ENCODE peak calls at places on chromosomes 12 and 14, in nine cellular contexts. V is DND-41, M is IMR-90, X is endothelial cell of umbilical vein, Z is kidney, E is mammary epithelial cell, R is neural progenitor cell, D is GM12878, H is astrocyte. B is an unnamed sample.

GRCh38 chr14:88481794-88482193 is 73.0 kb downstream of the PTPN21 start:
- DNase-seq in V (no peak), M (peak; percentile 30), X (no peak), Z (no peak), E (no peak), R (no peak), D (no peak), H (no peak), B (no peak)

GRCh38 chr12:15987696-15988095 is 76.6 kb downstream of the DERA start:
- DNase-seq in V (no peak), M (no peak), X (no peak), Z (no peak), E (no peak), R (no peak), D (no peak), H (no peak), B (no peak)

GRCh38 chr14:23146423-23146910 is 27.4 kb upstream of the CEBPE start:
- DNase-seq in V (no peak), M (no peak), X (no peak), Z (no peak), E (no peak), R (no peak), D (no peak), H (no peak), B (peak; percentile 62)

GRCh38 chr12:122730215-122731014 is at the start of gene HCAR1:
- DNase-seq in V (peak; percentile 46), M (no peak), X (no peak), Z (no peak), E (peak; percentile 61), R (peak; percentile 10), D (no peak), H (no peak), B (peak; percentile 73)

GRCh38 chr12:115963030-115963480 is 314.4 kb downstream of the MED13L start:
- DNase-seq in V (no peak), M (peak; percentile 78), X (no peak), Z (no peak), E (peak; percentile 17), R (no peak), D (no peak), H (peak; percentile 78), B (no peak)

GRCh38 chr14:97315790-97316189 is 518.6 kb downstream of the VRK1 start:
- DNase-seq in V (no peak), M (no peak), X (no peak), Z (no peak), E (no peak), R (no peak), D (no peak), H (no peak), B (no peak)

GRCh38 chr14:23922545-23922944 is 31.0 kb upstream of the DHRS4 start:
- DNase-seq in V (no peak), M (no peak), X (no peak), Z (no peak), E (no peak), R (no peak), D (no peak), H (no peak), B (no peak)

GRCh38 chr12:107429006-107429698 is 256.4 kb upstream of the PWP1 start:
- DNase-seq in V (no peak), M (no peak), X (no peak), Z (no peak), E (peak; percentile 76), R (no peak), D (no peak), H (no peak), B (peak; percentile 63)

GRCh38 chr12:78636253-78636855 is 228.2 kb upstream of the SYT1 start:
- DNase-seq in V (no peak), M (no peak), X (no peak), Z (no peak), E (no peak), R (peak; percentile 6), D (no peak), H (no peak), B (no peak)

GRCh38 chr14:30974628-30975027 is 50.8 kb upstream of the AP4S1 start:
- DNase-seq in V (no peak), M (peak; percentile 34), X (peak; percentile 32), Z (no peak), E (no peak), R (no peak), D (no peak), H (peak; percentile 26), B (no peak)

GRCh38 chr14:66495214-66496098 is 9.3 kb downstream of the CCDC196 start:
- DNase-seq in V (peak; percentile 48), M (peak; percentile 71), X (peak; percentile 71), Z (no peak), E (peak; percentile 63), R (peak; percentile 62), D (peak; percentile 45), H (peak; percentile 52), B (peak; percentile 62)

GRCh38 chr12:79046021-79046420 is 181.4 kb downstream of the SYT1 start:
- DNase-seq in V (no peak), M (no peak), X (no peak), Z (no peak), E (no peak), R (no peak), D (no peak), H (no peak), B (no peak)

DNA sequence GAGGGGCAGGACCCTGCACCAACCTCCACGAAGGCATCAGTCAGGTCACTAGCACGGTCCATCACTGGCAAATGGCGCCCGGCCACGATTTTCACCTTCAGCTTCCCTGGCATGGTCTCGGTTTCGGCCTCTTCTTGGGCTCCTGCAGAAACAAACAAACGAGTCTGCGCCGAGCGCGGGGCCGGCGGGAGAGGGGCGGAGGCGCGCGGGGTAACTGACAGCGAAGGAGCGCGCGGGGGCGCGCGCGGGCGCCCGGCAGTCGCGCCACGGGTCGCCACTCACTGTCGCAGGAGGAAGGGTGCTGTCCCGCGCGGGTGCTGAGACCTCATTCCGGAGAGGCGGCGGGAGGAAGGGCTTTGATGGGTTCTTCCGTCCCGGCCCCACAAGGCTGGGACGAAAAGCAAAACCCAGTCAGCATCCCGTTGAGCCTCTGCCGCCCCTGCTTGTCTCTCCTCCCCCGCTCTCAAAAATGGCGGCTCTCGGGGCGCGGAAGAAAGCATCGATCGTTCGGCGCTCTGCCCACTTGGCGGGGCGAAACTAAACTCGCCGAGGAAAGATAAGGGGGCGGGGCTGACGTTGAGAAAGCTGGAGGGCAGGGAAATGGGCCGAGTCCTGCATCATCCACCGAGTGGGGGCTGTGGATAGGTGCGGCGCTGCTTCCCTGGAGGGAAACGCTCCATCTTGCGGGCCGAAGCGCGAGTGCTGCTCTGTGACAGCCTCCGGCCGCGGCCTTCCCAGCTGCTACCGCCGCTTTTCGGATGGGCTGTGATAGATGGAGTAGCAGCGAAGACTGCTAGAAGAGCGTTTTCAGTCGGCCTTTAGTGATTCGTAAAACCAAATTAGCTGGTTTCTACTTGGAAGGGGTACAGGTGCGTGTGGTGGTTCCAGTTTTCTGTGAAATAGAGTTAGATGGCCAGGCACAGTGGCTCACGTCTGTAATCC is at the start of gene C2CD5:
- DNase-seq in V (peak; percentile 97), M (peak; percentile 97), X (peak; percentile 97), Z (peak; percentile 98), E (peak; percentile 96), R (peak; percentile 98), D (peak; percentile 80), H (peak; percentile 97), B (peak; percentile 100)
- TF ChIP-seq CTCF in V (peak; percentile 44), M (peak; percentile 42), X (no peak), Z (peak; percentile 22), E (peak; percentile 42), R (peak; percentile 26), D (peak; percentile 24), H (no peak), B (peak; percentile 72)

GRCh38 chr12:53971686-53972085 is 1.2 kb upstream of the HOXC11 start:
- DNase-seq in V (no peak), M (no peak), X (no peak), Z (no peak), E (no peak), R (no peak), D (no peak), H (no peak), B (no peak)

GRCh38 chr12:53972152-53972702 is 699 bp upstream of the HOXC11 start:
- DNase-seq in V (no peak), M (no peak), X (no peak), Z (no peak), E (peak; percentile 87), R (no peak), D (no peak), H (no peak), B (no peak)

GRCh38 chr12:53974084-53975018 is at the start of gene HOTAIR:
- DNase-seq in V (no peak), M (no peak), X (no peak), Z (no peak), E (peak; percentile 56), R (no peak), D (no peak), H (no peak), B (peak; percentile 70)

GRCh38 chr12:53972722-53973092 is 219 bp upstream of the HOXC11 start:
- DNase-seq in V (no peak), M (no peak), X (no peak), Z (no peak), E (no peak), R (no peak), D (no peak), H (no peak), B (no peak)

DNA sequence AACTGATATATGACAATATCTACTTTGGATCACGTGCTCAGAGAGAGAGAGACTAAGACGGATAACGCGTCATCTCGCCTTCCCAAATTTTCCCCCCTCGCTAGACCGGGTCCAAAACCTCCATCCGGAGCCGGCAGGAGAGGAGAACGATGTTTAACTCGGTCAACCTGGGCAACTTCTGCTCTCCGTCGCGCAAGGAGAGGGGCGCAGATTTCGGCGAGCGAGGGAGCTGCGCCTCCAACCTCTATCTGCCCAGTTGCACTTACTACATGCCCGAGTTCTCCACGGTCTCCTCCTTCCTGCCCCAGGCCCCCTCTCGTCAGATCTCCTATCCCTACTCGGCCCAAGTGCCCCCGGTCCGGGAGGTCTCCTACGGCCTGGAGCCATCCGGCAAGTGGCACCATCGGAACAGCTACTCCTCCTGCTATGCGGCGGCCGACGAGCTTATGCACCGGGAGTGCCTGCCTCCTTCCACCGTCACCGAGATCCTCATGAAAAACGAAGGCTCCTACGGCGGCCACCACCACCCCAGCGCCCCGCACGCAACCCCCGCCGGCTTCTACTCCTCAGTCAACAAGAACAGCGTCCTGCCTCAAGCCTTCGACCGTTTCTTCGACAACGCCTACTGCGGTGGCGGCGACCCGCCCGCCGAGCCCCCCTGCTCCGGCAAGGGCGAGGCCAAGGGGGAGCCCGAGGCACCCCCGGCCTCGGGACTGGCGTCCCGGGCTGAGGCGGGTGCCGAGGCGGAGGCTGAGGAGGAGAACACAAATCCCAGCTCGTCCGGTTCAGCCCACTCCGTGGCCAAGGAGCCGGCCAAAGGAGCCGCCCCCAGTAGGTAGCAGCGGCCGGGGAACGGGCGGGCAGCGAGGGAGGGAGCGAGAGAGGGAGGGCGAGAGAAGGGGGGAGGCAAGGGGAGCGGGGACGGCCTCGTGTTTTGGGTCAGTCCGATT is at the start of gene HOXC11:
- DNase-seq in V (no peak), M (no peak), X (no peak), Z (peak; percentile 90), E (peak; percentile 65), R (no peak), D (no peak), H (no peak), B (peak; percentile 84)
- H3K9ac ChIP-seq in V (no peak within 1 kb of the TSS), M (no peak within 1 kb of the TSS), X (no peak within 1 kb of the TSS), Z (no peak within 1 kb of the TSS), E (no peak within 1 kb of the TSS), R (no peak within 1 kb of the TSS), D (no peak within 1 kb of the TSS), H (no peak within 1 kb of the TSS), B (no peak within 1 kb of the TSS)

GRCh38 chr14:71647086-71647784 is 285.0 kb upstream of the RGS6 start:
- DNase-seq in V (no peak), M (no peak), X (no peak), Z (no peak), E (peak; percentile 64), R (peak; percentile 52), D (no peak), H (no peak), B (peak; percentile 70)
- H3K27ac ChIP-seq in V (peak overlapping the region; percentile 0), M (no peak overlapping the region), X (no peak overlapping the region), Z (peak overlapping the region; percentile 23), E (no peak overlapping the region), R (no peak overlapping the region), D (no peak overlapping the region), H (no peak overlapping the region), B (peak overlapping the region; percentile 34)

GRCh38 chr12:30754750-30755394 is at the start of gene CAPRIN2:
- DNase-seq in V (peak; percentile 95), M (peak; percentile 93), X (peak; percentile 95), Z (peak; percentile 99), E (peak; percentile 96), R (peak; percentile 98), D (peak; percentile 52), H (peak; percentile 90), B (peak; percentile 100)
- TF ChIP-seq CTCF in V (peak; percentile 39), M (peak; percentile 43), X (no peak), Z (peak; percentile 23), E (peak; percentile 53), R (peak; percentile 57), D (peak; percentile 11), H (no peak), B (peak; percentile 71)